ENCODE peak calls at places on chromosomes 4 and X, in six cellular contexts. K is right lobe of liver, X is bronchial epithelial cell, F is Caco-2, V is fibroblast of lung, P is heart left ventricle. E is an unnamed sample. For H3K36me3 and H3K27me3, the result is how much of the 10 kb centered on the place peaks cover.

GRCh38 chr4:71029504-71029903 is 36.1 kb downstream of the DCK start:
- DNase-seq in P (no peak), V (no peak), K (no peak), X (no peak), F (no peak), E (no peak)

GRCh38 chr4:4457803-4458550 is 71.1 kb downstream of the NSG1 start:
- DNase-seq in P (no peak), V (no peak), F (no peak), X (peak), K (no peak), E (no peak)

GRCh38 chr4:183515411-183515810 is 10.6 kb downstream of the ING2 start:
- DNase-seq in V (no peak), K (no peak), P (no peak), X (no peak), F (no peak), E (no peak)

GRCh38 chrX:40054793-40055192 is 43.0 kb downstream of the BCOR start:
- DNase-seq in F (peak), K (no peak), P (no peak), V (no peak), X (peak), E (no peak)

GRCh38 chrX:68931345-68931744 is 102.5 kb downstream of the EFNB1 start:
- DNase-seq in F (no peak), K (no peak), P (no peak), X (no peak), V (no peak), E (no peak)

GRCh38 chrX:10168226-10168625 is 11.5 kb downstream of the CLCN4 start:
- DNase-seq in P (no peak), K (no peak), X (no peak), V (no peak), F (no peak), E (no peak)

GRCh38 chrX:65035451-65035779 is 59.2 kb upstream of the ZC4H2 start:
- DNase-seq in P (no peak), F (peak), V (peak), X (peak), K (no peak), E (peak)

GRCh38 chrX:2691543-2692220 is 587 bp downstream of the CD99 start:
- DNase-seq in F (peak), K (peak), V (peak), X (no peak), P (peak), E (no peak)

GRCh38 chr4:165813606-165814005 is 59.4 kb upstream of the TLL1 start:
- DNase-seq in K (no peak), F (no peak), P (no peak), V (no peak), X (peak), E (no peak)

GRCh38 chr4:8915201-8916200 is 43.9 kb upstream of the HMX1 start:
- DNase-seq in P (no peak), F (no peak), V (no peak), X (no peak), K (peak), E (no peak)

GRCh38 chrX:143336261-143336660 is 181.0 kb downstream of the SPANXN3 start:
- DNase-seq in V (no peak), K (no peak), F (no peak), P (no peak), X (no peak), E (no peak)

GRCh38 chr4:157004279-157005161 is 32.9 kb upstream of the PDGFC start:
- DNase-seq in K (no peak), V (peak), P (no peak), F (no peak), X (peak), E (no peak)

GRCh38 chr4:97747945-97748344 is 395.3 kb downstream of the STPG2 start:
- DNase-seq in X (no peak), V (no peak), F (no peak), K (no peak), P (no peak), E (no peak)

GRCh38 chrX:110145854-110146253 is 142.9 kb downstream of the TMEM164 start:
- DNase-seq in P (no peak), X (no peak), V (peak), K (no peak), F (no peak), E (no peak)

GRCh38 chr4:25550376-25551030 is 105.1 kb upstream of the SLC34A2 start:
- DNase-seq in F (no peak), X (no peak), K (no peak), P (no peak), V (no peak), E (no peak)

GRCh38 chr4:144683516-144683915 is 37.6 kb downstream of the HHIP start:
- DNase-seq in V (no peak), X (no peak), P (no peak), K (no peak), F (no peak), E (no peak)

GRCh38 chrX:20454117-20454516 is 187.4 kb upstream of the RPS6KA3 start:
- DNase-seq in F (no peak), V (no peak), P (no peak), K (no peak), X (no peak), E (no peak)

GRCh38 chrX:139093201-139093600 is 381.7 kb upstream of the FGF13 start:
- DNase-seq in K (no peak), F (no peak), P (no peak), X (no peak), V (no peak), E (no peak)

GRCh38 chr4:17780461-17781071 is 855 bp downstream of the FAM184B start:
- DNase-seq in V (no peak), F (no peak), K (no peak), P (no peak), X (no peak), E (no peak)

GRCh38 chr4:10281996-10282395 is 165.4 kb upstream of the WDR1 start:
- DNase-seq in F (no peak), P (no peak), K (no peak), V (no peak), X (peak), E (no peak)

GRCh38 chr4:37793562-37793961 is 32.9 kb upstream of the PGM2 start:
- DNase-seq in P (peak), X (peak), V (peak), K (no peak), F (peak), E (peak)

GRCh38 chr4:148044889-148045352 is 313.0 kb downstream of the ARHGAP10 start:
- DNase-seq in P (no peak), V (no peak), F (no peak), X (no peak), K (no peak), E (no peak)

GRCh38 chr4:155629183-155629825 is 37.3 kb upstream of the GUCY1A1 start:
- DNase-seq in F (no peak), K (no peak), P (no peak), V (no peak), X (peak), E (no peak)

GRCh38 chr4:139167774-139168444 is 9.1 kb downstream of the ELF2 start:
- DNase-seq in K (no peak), V (peak), F (peak), X (peak), P (no peak), E (no peak)

GRCh38 chrX:29215251-29215650 is 628.0 kb downstream of the IL1RAPL1 start:
- DNase-seq in V (peak), P (no peak), F (no peak), K (no peak), X (peak), E (no peak)

GRCh38 chrX:153708415-153708814 is 15.8 kb downstream of the BCAP31 start:
- DNase-seq in X (peak), K (no peak), F (peak), P (peak), V (peak), E (peak)

GRCh38 chrX:106874075-106874474 is 29.1 kb downstream of the RIPPLY1 start:
- DNase-seq in V (peak), P (no peak), F (no peak), K (no peak), X (peak), E (no peak)

GRCh38 chrX:63349307-63349706 is 1.8 kb downstream of the SPIN4 start:
- DNase-seq in X (no peak), P (no peak), K (no peak), F (no peak), V (peak), E (no peak)

GRCh38 chrX:153627675-153628111 is 19.3 kb upstream of the DUSP9 start:
- DNase-seq in X (peak), P (no peak), F (no peak), K (peak), V (no peak), E (no peak)

GRCh38 chr4:147761218-147761883 is 29.5 kb downstream of the ARHGAP10 start:
- DNase-seq in X (no peak), P (no peak), K (no peak), V (no peak), F (no peak), E (no peak)

GRCh38 chrX:54357414-54358377 is at the start of gene WNK3:
- DNase-seq in P (peak), X (peak), V (peak), F (no peak), K (peak), E (peak)

GRCh38 chr4:80011636-80012236 is 61.3 kb downstream of the ANTXR2 start:
- DNase-seq in P (no peak), F (no peak), X (no peak), V (peak), K (no peak), E (no peak)

GRCh38 chrX:132401935-132402334 is 86.9 kb downstream of the MBNL3 start:
- DNase-seq in K (no peak), X (peak), F (no peak), V (no peak), P (no peak), E (no peak)

GRCh38 chr4:139330283-139330682 is 28.0 kb upstream of the NDUFC1 start:
- DNase-seq in F (no peak), X (no peak), K (no peak), V (no peak), P (no peak), E (no peak)

GRCh38 chr4:123325241-123325681 is 71.3 kb upstream of the SPRY1 start:
- DNase-seq in X (no peak), K (no peak), V (no peak), F (no peak), P (no peak), E (no peak)

GRCh38 chr4:137203601-137204000 is 328.7 kb downstream of the PCDH18 start:
- DNase-seq in V (peak), P (no peak), F (no peak), K (no peak), X (no peak), E (no peak)

GRCh38 chrX:107728342-107729099 is 47.1 kb downstream of the TSC22D3 start:
- DNase-seq in X (no peak), V (no peak), K (no peak), F (no peak), P (peak), E (no peak)

GRCh38 chr4:74109116-74109791 is 10.3 kb upstream of the CXCL2 start:
- DNase-seq in X (peak), K (no peak), P (peak), V (peak), F (peak), E (no peak)

GRCh38 chr4:44447563-44448504 is 775 bp downstream of the KCTD8 start:
- DNase-seq in K (peak), X (no peak), V (peak), P (peak), F (no peak), E (peak)

DNA sequence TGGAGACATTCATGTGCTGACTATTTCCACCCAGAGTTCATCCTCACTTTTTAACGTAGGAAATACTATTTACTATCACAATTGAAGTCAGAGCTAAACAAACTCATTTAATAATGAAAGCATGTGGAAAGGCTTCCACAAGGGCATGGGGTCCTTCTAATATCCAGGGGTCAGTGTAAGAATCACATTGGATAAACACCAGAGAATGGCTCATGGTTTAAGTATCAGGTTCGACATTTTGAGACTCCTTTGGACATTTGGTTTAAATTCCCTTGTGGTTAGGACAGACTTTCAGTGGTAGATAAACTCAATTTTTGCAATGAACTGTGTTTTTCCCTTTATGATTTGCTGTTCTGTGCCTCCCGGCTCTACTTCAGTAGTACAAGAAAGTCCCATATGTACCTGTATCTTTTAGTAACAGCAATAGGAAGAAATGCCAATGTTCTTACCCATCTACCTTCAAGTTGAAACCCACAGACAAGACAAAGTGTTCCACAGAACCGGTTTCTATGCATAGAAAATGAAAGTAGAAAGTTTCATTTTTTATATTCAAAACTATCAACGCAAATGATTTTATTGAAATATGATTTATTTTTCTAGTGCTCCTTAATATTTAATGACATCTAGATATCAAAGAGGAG is 589.0 kb upstream of the FAM241A start:
- DNase-seq in K (no peak), P (no peak), F (no peak), V (peak), X (no peak), E (no peak)
- H3K36me3 ChIP-seq in K (under half), P (under half), F (under half), V (under half), X (under half), E (under half)

GRCh38 chrX:114580336-114580735 is 3.5 kb upstream of the HTR2C start:
- DNase-seq in X (no peak), P (no peak), K (no peak), F (no peak), V (peak), E (no peak)
- H3K27me3 ChIP-seq in X (under half), P (under half), K (under half), F (under half), V (under half), E (half or more)

GRCh38 chr4:23169598-23170311 is 477.0 kb downstream of the GBA3 start:
- DNase-seq in K (no peak), P (no peak), F (no peak), V (no peak), X (no peak), E (no peak)
- TF ChIP-seq CTCF in K (no peak), P (no peak), F (no peak), V (no peak), X (no peak), E (no peak)

GRCh38 chr4:121823505-121824170 is at the start of gene CCNA2:
- DNase-seq in K (peak), X (peak), V (peak), F (peak), P (peak), E (peak)
- H3K36me3 ChIP-seq in K (under half), X (under half), V (under half), F (under half), P (under half), E (under half)